ENCODE peak calls at places on chromosomes 3 and 15, in seven cellular contexts. J, O, F, V, C, Z and H are unnamed samples.

GRCh38 chr3:71688121-71688520 is 37.1 kb downstream of the EIF4E3 start:
- DNase-seq in J (no peak), O (no peak), F (no peak), V (no peak), C (no peak), Z (no peak), H (no peak)

GRCh38 chr3:157447026-157447694 is 10.5 kb downstream of the PTX3 start:
- DNase-seq in J (no peak), O (no peak), F (peak; percentile 16), V (peak; percentile 76), C (no peak), Z (no peak), H (peak; percentile 19)

GRCh38 chr3:194348354-194348753 is 2.8 kb downstream of the CPN2 start:
- DNase-seq in J (no peak), O (no peak), F (no peak), V (no peak), C (no peak), Z (no peak), H (no peak)

GRCh38 chr3:172142074-172143059 is 103.0 kb downstream of the FNDC3B start:
- DNase-seq in J (no peak), O (no peak), F (no peak), V (peak; percentile 87), C (no peak), Z (no peak), H (peak; percentile 83)

GRCh38 chr15:74794970-74795349 is 13.1 kb downstream of the CSK start:
- DNase-seq in J (no peak), O (no peak), F (no peak), V (no peak), C (no peak), Z (no peak), H (no peak)

GRCh38 chr15:43488790-43489585 is 4.0 kb downstream of the TP53BP1 start:
- DNase-seq in J (no peak), O (no peak), F (no peak), V (no peak), C (no peak), Z (no peak), H (no peak)

GRCh38 chr3:46442591-46443530 is 21.8 kb downstream of the LTF start:
- DNase-seq in J (no peak), O (no peak), F (peak; percentile 37), V (peak; percentile 52), C (no peak), Z (no peak), H (peak; percentile 11)

GRCh38 chr3:126432361-126432760 is 37.7 kb downstream of the CFAP100 start:
- DNase-seq in J (no peak), O (no peak), F (no peak), V (peak; percentile 61), C (no peak), Z (no peak), H (no peak)

GRCh38 chr3:124559650-124560405 is 170.4 kb upstream of the UMPS start:
- DNase-seq in J (peak; percentile 8), O (peak; percentile 42), F (peak; percentile 75), V (peak; percentile 86), C (peak; percentile 54), Z (peak; percentile 77), H (peak; percentile 81)

GRCh38 chr3:49718419-49719213 is 868 bp downstream of the AMIGO3 start:
- DNase-seq in J (no peak), O (peak; percentile 16), F (no peak), V (no peak), C (no peak), Z (no peak), H (no peak)

GRCh38 chr3:178295257-178295912 is 240.9 kb upstream of the KCNMB2 start:
- DNase-seq in J (no peak), O (no peak), F (no peak), V (peak; percentile 100), C (peak; percentile 96), Z (no peak), H (no peak)

GRCh38 chr3:43074482-43074881 is 31.4 kb downstream of the POMGNT2 start:
- DNase-seq in J (no peak), O (no peak), F (no peak), V (no peak), C (no peak), Z (no peak), H (no peak)

GRCh38 chr3:146247906-146248305 is 3.0 kb downstream of the PLSCR4 start:
- DNase-seq in J (no peak), O (no peak), F (no peak), V (no peak), C (no peak), Z (no peak), H (no peak)

GRCh38 chr15:67033521-67033920 is 31.9 kb upstream of the SMAD3 start:
- DNase-seq in J (no peak), O (peak; percentile 31), F (no peak), V (no peak), C (no peak), Z (no peak), H (no peak)

GRCh38 chr15:82105458-82106205 is 59.8 kb upstream of the MEX3B start:
- DNase-seq in J (no peak), O (no peak), F (no peak), V (peak; percentile 60), C (no peak), Z (no peak), H (no peak)

GRCh38 chr3:66303556-66303955 is 82.8 kb downstream of the SLC25A26 start:
- DNase-seq in J (peak; percentile 22), O (peak; percentile 41), F (no peak), V (no peak), C (no peak), Z (no peak), H (no peak)

GRCh38 chr3:13025090-13025489 is 48.1 kb downstream of the IQSEC1 start:
- DNase-seq in J (no peak), O (no peak), F (peak; percentile 39), V (peak; percentile 72), C (peak; percentile 32), Z (no peak), H (peak; percentile 83)

GRCh38 chr3:108076564-108076963 is 14.3 kb downstream of the CD47 start:
- DNase-seq in J (no peak), O (no peak), F (no peak), V (peak; percentile 4), C (no peak), Z (no peak), H (no peak)

GRCh38 chr15:89455535-89455934 is 40.8 kb downstream of the RHCG start:
- DNase-seq in J (no peak), O (no peak), F (no peak), V (no peak), C (no peak), Z (no peak), H (no peak)

GRCh38 chr3:72338942-72339749 is 509.1 kb downstream of the SHQ1 start:
- DNase-seq in J (peak; percentile 32), O (no peak), F (peak; percentile 83), V (peak; percentile 99), C (peak; percentile 76), Z (no peak), H (peak; percentile 65)

GRCh38 chr15:58903232-58903631 is 30.2 kb downstream of the SLTM start:
- DNase-seq in J (no peak), O (no peak), F (no peak), V (peak; percentile 83), C (no peak), Z (no peak), H (no peak)

GRCh38 chr3:105791134-105791533 is 77.7 kb downstream of the CBLB start:
- DNase-seq in J (no peak), O (no peak), F (no peak), V (peak; percentile 95), C (peak; percentile 34), Z (no peak), H (no peak)

GRCh38 chr3:156655819-156656566 is 18.4 kb upstream of the TIPARP start:
- DNase-seq in J (no peak), O (no peak), F (no peak), V (no peak), C (no peak), Z (no peak), H (no peak)